ENCODE peak calls at places on chromosome 7, in nine cellular contexts. L is prostate gland, C is IMR-90, W is body of pancreas, P is stomach, N is Peyer's patch, S is tibial nerve, F is ovary, H is uterus. Z is an unnamed sample.

GRCh38 chr7:54330216-54330800 is 211.9 kb upstream of the VSTM2A start:
- DNase-seq in C (no peak), N (no peak), S (no peak), P (no peak), F (no peak), W (no peak), H (no peak), L (no peak), Z (no peak)

GRCh38 chr7:142612264-142612881 is 136.9 kb upstream of the PRSS1 start:
- DNase-seq in W (no peak), P (no peak), H (no peak), L (no peak), S (no peak), C (peak), F (no peak), N (no peak), Z (no peak)

GRCh38 chr7:84412161-84412969 is 217.8 kb upstream of the SEMA3A start:
- DNase-seq in S (no peak), N (no peak), P (no peak), H (no peak), F (no peak), C (peak), W (no peak), L (no peak), Z (no peak)

GRCh38 chr7:101128040-101128834 is 1.3 kb downstream of the SERPINE1 start:
- DNase-seq in L (no peak), C (no peak), H (no peak), P (no peak), S (no peak), F (no peak), W (no peak), N (no peak), Z (no peak)

GRCh38 chr7:96305915-96306314 is 16.0 kb downstream of the SLC25A13 start:
- DNase-seq in P (no peak), N (no peak), C (no peak), H (no peak), W (no peak), S (no peak), F (no peak), L (no peak), Z (no peak)

GRCh38 chr7:11256501-11256900 is 282.8 kb downstream of the PHF14 start:
- DNase-seq in S (no peak), C (no peak), F (no peak), W (no peak), L (no peak), N (no peak), H (no peak), P (no peak), Z (no peak)

GRCh38 chr7:101924171-101924570 is 106.7 kb downstream of the CUX1 start:
- DNase-seq in C (peak), H (peak), W (no peak), N (no peak), P (no peak), F (no peak), S (no peak), L (no peak), Z (no peak)

GRCh38 chr7:45716380-45717203 is 142.4 kb downstream of the ADCY1 start:
- DNase-seq in W (no peak), F (no peak), C (no peak), P (peak), H (no peak), S (no peak), N (no peak), L (no peak), Z (no peak)

GRCh38 chr7:152089183-152089582 is 63.7 kb downstream of the GALNT11 start:
- DNase-seq in S (no peak), N (no peak), P (no peak), W (no peak), L (no peak), C (no peak), F (no peak), H (no peak), Z (no peak)

GRCh38 chr7:6530626-6531491 is 20.4 kb downstream of the GRID2IP start:
- DNase-seq in S (no peak), W (no peak), C (no peak), N (peak), H (no peak), L (no peak), F (no peak), P (peak), Z (no peak)

GRCh38 chr7:18534481-18534880 is 38.9 kb downstream of the HDAC9 start:
- DNase-seq in F (no peak), P (no peak), C (no peak), N (no peak), S (no peak), W (no peak), H (no peak), L (no peak), Z (no peak)

GRCh38 chr7:154767821-154768415 is 235.0 kb downstream of the PAXIP1 start:
- DNase-seq in S (no peak), L (no peak), H (no peak), N (no peak), W (no peak), P (no peak), F (no peak), C (no peak), Z (no peak)

GRCh38 chr7:101614939-101615302 is 14.2 kb downstream of the MYL10 start:
- DNase-seq in N (no peak), P (no peak), S (no peak), W (no peak), F (no peak), L (no peak), C (no peak), H (no peak), Z (no peak)

GRCh38 chr7:3399858-3400257 is 98.8 kb downstream of the SDK1 start:
- DNase-seq in C (peak), H (no peak), P (no peak), N (no peak), S (no peak), F (no peak), L (no peak), W (no peak), Z (no peak)

GRCh38 chr7:51316262-51316665 is 345 bp downstream of the COBL start:
- DNase-seq in L (peak), P (peak), W (peak), S (no peak), C (no peak), H (no peak), F (peak), N (peak), Z (no peak)

GRCh38 chr7:145698526-145699262 is 417.9 kb upstream of the CNTNAP2 start:
- DNase-seq in S (no peak), N (no peak), F (no peak), H (no peak), W (no peak), L (no peak), P (no peak), C (peak), Z (no peak)

GRCh38 chr7:26681819-26682418 is 182.5 kb downstream of the SKAP2 start:
- DNase-seq in N (no peak), L (no peak), C (peak), S (no peak), P (no peak), H (no peak), F (no peak), W (no peak), Z (no peak)

GRCh38 chr7:92785923-92786322 is 50.5 kb downstream of the CDK6 start:
- DNase-seq in F (no peak), L (no peak), W (no peak), N (no peak), C (peak), H (no peak), P (no peak), S (no peak), Z (no peak)

GRCh38 chr7:6453737-6454136 is 6.0 kb upstream of the DAGLB start:
- DNase-seq in H (no peak), S (no peak), P (no peak), N (no peak), W (no peak), C (peak), L (no peak), F (no peak), Z (no peak)

GRCh38 chr7:68364871-68365625 is 1233.2 kb upstream of the AUTS2 start:
- DNase-seq in C (no peak), N (no peak), W (no peak), L (no peak), F (no peak), P (no peak), H (no peak), S (no peak), Z (no peak)

GRCh38 chr7:132433286-132433685 is 143.0 kb downstream of the PLXNA4 start:
- DNase-seq in P (no peak), W (no peak), L (no peak), N (no peak), C (no peak), H (no peak), F (no peak), S (no peak), Z (no peak)

GRCh38 chr7:92634924-92635519 is 44.8 kb upstream of the FAM133B start:
- DNase-seq in P (no peak), L (no peak), C (peak), F (no peak), H (no peak), W (no peak), N (no peak), S (no peak), Z (no peak)

GRCh38 chr7:47383064-47383463 is 198.8 kb downstream of the TNS3 start:
- DNase-seq in W (no peak), H (no peak), L (no peak), S (no peak), F (no peak), P (peak), C (peak), N (peak), Z (peak)

GRCh38 chr7:154990964-154991514 is 11.9 kb downstream of the PAXIP1 start:
- DNase-seq in L (no peak), P (no peak), C (no peak), N (no peak), W (no peak), S (no peak), F (no peak), H (no peak), Z (no peak)

DNA sequence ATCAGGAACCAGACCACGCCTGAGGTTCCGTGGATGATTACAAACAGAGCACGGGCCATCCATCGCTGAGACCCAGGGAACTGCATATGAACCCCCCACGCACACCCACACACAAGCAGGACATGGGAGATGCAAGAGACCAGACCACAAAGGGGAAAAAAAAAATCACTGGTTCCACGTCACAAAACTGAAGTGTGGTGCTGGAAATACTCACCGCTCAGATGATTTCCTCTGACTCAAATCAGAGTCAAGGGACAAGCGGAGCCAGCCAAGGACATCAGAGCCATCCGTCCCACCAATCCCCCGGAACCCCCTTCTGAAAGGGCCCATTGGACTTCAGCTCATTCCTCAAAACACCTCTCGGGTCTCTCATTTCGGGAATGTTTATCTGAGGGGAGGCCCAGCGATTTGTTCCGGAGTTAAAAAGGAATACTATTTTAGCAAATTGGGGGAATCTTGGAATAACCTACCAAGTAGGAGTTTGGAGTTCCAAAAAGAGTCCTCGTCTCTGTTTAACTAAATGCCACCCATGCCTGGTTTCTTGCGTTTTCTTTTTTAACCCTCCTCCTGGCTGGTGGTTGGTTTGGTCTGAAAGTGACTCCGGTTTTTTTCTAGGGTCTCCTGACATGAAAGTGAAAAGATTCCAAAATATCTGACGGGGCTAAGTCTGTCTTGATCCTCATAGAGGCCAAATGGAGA is 15.0 kb downstream of the SNX8 start:
- DNase-seq in N (peak), F (no peak), P (no peak), H (peak), C (peak), L (no peak), W (peak), S (no peak), Z (peak)
- TF ChIP-seq POLR2A in N (no peak), F (no peak), P (no peak), H (no peak), C (peak), L (no peak), W (peak), S (no peak), Z (no peak)

DNA sequence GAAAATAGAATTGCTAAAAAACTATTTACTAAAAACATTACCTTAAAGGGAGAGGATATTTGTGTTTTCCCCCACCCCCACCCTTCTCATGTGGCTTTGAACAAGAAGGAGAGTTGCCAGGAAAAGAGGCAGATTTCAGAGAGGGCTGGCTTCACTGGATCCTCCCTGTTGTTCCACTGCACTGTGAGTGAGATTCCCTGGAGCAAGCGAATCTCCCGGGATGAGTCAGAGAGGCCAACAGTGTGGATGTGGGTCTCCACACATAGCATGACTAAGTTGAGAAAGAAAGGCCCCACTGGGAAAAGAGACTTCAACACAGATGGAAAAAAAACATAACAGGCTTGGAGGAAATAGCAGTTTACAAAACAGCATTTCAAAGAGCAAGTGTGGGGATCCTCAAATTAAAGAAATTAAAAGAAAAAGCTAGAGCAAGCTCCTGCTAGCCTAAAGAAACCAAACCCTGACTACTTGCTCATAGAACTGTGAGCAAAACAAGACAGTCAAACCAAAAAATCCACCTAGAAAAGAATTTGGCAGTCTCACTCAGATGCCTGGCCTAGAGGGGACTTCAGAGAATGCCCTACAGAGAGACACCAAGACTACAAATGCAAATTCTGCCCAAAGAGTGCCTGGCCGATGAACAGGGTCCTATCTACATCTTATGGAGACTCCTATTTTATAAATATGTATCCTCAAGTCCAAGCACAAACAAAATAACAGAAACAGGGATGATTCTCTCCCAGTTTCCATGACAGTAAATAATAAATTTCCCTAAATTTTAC is 3.4 kb downstream of the CAV1 start:
- DNase-seq in L (no peak), P (no peak), F (peak), W (peak), N (peak), C (peak), S (no peak), H (peak), Z (peak)
- H3K4me3 ChIP-seq in L (no peak), P (peak), F (peak), W (no peak), N (no peak), C (peak), S (peak), H (peak), Z (no peak)

DNA sequence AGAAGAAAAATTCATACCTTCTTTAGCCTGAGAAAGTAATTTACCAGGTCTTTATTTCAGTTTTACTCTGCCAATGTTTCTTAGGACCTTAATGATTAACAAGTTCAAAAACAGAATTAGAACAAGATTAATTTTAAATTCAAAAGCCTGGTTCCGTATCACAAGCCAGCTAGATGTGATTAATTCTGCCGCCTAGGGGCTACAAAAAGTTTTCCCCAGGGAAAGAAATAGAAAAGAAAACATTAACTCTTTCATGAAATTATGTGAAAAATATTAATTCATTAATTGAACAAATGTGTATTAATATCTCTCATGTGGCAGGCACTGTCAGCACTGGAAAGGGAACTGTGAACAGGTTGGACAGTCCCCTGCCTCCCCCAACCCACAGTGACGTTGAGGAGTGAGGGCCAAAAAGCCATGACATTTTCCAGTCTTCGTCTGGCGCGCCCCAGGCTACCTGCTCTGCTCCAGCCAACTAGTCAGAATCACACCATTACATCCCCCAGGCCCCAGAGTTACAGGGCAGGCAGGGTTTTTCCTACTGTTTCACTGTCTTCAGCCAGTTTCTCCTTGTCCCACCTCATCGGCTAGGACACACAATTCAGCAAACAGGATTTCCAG is 20.1 kb downstream of the TMEM176A start:
- DNase-seq in S (no peak), N (no peak), L (no peak), H (no peak), W (no peak), F (no peak), P (no peak), C (no peak), Z (no peak)
- TF ChIP-seq POLR2A in S (no peak), N (no peak), L (no peak), H (no peak), W (no peak), F (no peak), P (no peak), C (no peak), Z (no peak)

DNA sequence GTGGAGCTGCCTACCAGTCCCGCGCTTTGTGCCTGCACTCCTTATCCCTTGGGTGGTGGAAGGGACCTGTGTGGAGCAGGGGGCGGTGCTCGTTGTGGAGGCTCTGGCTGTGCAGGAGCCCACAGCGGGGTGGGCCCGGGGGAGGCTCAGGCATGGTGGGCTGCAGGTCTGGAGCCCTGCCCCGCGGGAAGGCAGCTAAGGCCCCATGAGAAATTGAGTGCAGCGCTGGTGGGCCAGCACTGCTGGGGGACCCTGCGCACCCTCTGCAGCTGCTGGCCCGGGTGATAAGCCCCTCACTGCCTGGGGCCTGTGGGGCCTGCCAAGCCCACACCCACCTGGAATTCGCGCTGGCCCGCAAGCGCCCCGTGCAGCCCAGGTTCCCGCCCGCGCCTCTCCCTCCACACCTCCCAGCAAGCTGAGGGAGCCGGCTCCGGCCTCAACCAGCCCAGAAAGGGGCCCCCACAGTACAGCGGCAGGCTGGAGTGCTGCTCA is 859.6 kb upstream of the KCND2 start:
- DNase-seq in C (no peak), N (no peak), L (no peak), W (no peak), P (no peak), F (no peak), H (no peak), S (no peak), Z (no peak)
- H3K4me3 ChIP-seq in C (no peak), N (no peak), L (no peak), W (no peak), P (no peak), F (no peak), H (no peak), S (no peak), Z (no peak)

GRCh38 chr7:135666156-135666555 is 3.8 kb downstream of the STMP1 start:
- DNase-seq in N (no peak), H (no peak), F (no peak), S (no peak), L (no peak), C (peak), P (no peak), W (no peak), Z (no peak)

GRCh38 chr7:135662373-135663114 is at the start of gene STMP1:
- DNase-seq in W (peak), S (peak), L (peak), N (peak), C (peak), H (peak), P (peak), F (peak), Z (peak)

GRCh38 chr7:135665072-135665471 is 2.8 kb downstream of the STMP1 start:
- DNase-seq in N (no peak), F (no peak), C (no peak), S (no peak), L (no peak), H (no peak), W (no peak), P (no peak), Z (no peak)

GRCh38 chr7:135662123-135662372 is 266 bp upstream of the STMP1 start:
- DNase-seq in L (no peak), H (no peak), W (no peak), C (no peak), N (no peak), S (no peak), P (no peak), F (no peak), Z (no peak)

GRCh38 chr7:135664046-135664589 is 1.8 kb downstream of the STMP1 start:
- DNase-seq in C (peak), N (no peak), L (no peak), P (no peak), H (no peak), F (no peak), S (no peak), W (no peak), Z (no peak)
- TF ChIP-seq POLR2A in C (no peak), N (no peak), L (no peak), P (no peak), H (no peak), F (no peak), S (no peak), W (no peak), Z (no peak)

GRCh38 chr7:106657085-106657991 is 3.6 kb downstream of the CCDC71L start:
- DNase-seq in N (no peak), C (peak), H (no peak), L (no peak), S (no peak), P (no peak), F (no peak), W (no peak), Z (no peak)
- H3K4me3 ChIP-seq in N (no peak), C (no peak), H (no peak), L (no peak), S (no peak), P (no peak), F (no peak), W (no peak), Z (no peak)

DNA sequence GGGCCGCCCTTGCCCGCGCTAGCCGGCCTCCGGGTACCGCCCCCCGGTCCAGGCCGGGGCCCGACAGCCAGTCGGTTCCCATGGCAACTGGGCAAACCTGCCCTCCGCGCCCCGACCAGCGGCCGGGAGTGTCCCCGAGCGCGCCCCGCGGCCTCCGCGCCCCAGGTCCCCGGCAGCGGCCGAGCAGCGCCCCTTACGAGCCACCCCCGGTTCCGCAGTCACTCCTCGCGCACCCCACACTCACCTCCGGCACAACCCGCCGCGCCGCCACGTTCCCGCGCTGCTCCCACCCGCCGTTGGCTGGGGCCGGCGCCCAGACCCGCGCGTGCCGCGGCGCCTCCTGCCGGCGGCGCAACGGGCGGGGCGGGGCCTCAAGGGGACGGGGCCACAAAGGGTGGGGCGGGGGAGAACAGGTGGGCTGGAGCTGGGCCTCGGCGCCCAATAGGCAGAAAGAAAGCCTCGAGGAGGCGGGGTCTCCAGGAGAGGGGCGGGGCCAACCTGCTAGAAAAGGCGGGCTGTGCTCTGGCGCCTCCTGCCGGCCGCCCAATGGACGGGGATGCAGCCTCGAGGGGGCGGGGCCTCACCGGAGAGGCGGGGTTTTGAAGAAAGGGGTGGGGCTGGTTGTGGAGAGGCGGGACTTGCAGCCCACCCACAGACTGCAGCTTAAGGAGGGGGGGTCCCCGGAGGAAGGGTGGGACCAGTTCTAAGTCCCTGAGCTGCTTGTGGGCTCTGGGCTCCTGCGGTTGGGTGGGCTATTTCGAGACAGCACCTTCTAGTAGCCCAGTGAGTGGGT is at the start of gene RADIL:
- DNase-seq in H (peak), W (peak), P (peak), L (peak), S (peak), F (peak), N (peak), C (peak), Z (peak)
- TF ChIP-seq POLR2A in H (no peak), W (no peak), P (no peak), L (no peak), S (no peak), F (peak), N (no peak), C (no peak), Z (no peak)